ENCODE peak calls at places on chromosome 16, in eight cellular contexts. One of them, this sample, is unnamed.

GRCh38 chr16:60203525-60204124 is 1469.5 kb upstream of the GOT2 start:
- DNase-seq in GDM1: no peak
- DNase-seq in skeletal muscle cell: no peak
- DNase-seq in WTC11: no peak
- DNase-seq in ELR: peak; percentile 57
- DNase-seq in activated naive CD8-positive, alpha-beta T cell treated with anti-CD3 and anti-CD28 coated beads, Interleukin-2, amount 50 U/mL, for 16 hours: no peak
- DNase-seq in T follicular helper cell: no peak
- DNase-seq in NCI-H1436: no peak
- DNase-seq in this sample: no peak

GRCh38 chr16:11696266-11697012 is 28.2 kb downstream of the SNN start:
- DNase-seq in GDM1: no peak
- DNase-seq in T follicular helper cell: no peak
- DNase-seq in NCI-H1436: no peak
- DNase-seq in ELR: no peak
- DNase-seq in activated naive CD8-positive, alpha-beta T cell treated with anti-CD3 and anti-CD28 coated beads, Interleukin-2, amount 50 U/mL, for 16 hours: no peak
- DNase-seq in WTC11: no peak
- DNase-seq in skeletal muscle cell: no peak
- DNase-seq in this sample: no peak

GRCh38 chr16:1772362-1772907 is at the start of gene EME2:
- DNase-seq in GDM1: no peak
- DNase-seq in T follicular helper cell: peak; percentile 41
- DNase-seq in ELR: peak; percentile 76
- DNase-seq in activated naive CD8-positive, alpha-beta T cell treated with anti-CD3 and anti-CD28 coated beads, Interleukin-2, amount 50 U/mL, for 16 hours: no peak
- DNase-seq in WTC11: no peak
- DNase-seq in skeletal muscle cell: no peak
- DNase-seq in NCI-H1436: no peak
- DNase-seq in this sample: no peak

GRCh38 chr16:1377406-1378010 is 25.8 kb downstream of the GNPTG start:
- DNase-seq in activated naive CD8-positive, alpha-beta T cell treated with anti-CD3 and anti-CD28 coated beads, Interleukin-2, amount 50 U/mL, for 16 hours: no peak
- DNase-seq in skeletal muscle cell: no peak
- DNase-seq in GDM1: no peak
- DNase-seq in NCI-H1436: no peak
- DNase-seq in WTC11: no peak
- DNase-seq in T follicular helper cell: no peak
- DNase-seq in ELR: no peak
- DNase-seq in this sample: no peak

GRCh38 chr16:88868974-88869672 is 2.7 kb upstream of the PABPN1L start:
- DNase-seq in activated naive CD8-positive, alpha-beta T cell treated with anti-CD3 and anti-CD28 coated beads, Interleukin-2, amount 50 U/mL, for 16 hours: no peak
- DNase-seq in skeletal muscle cell: no peak
- DNase-seq in WTC11: no peak
- DNase-seq in NCI-H1436: no peak
- DNase-seq in GDM1: no peak
- DNase-seq in T follicular helper cell: no peak
- DNase-seq in ELR: no peak
- DNase-seq in this sample: no peak

GRCh38 chr16:19613834-19614233 is 58.3 kb downstream of the VPS35L start:
- DNase-seq in GDM1: no peak
- DNase-seq in skeletal muscle cell: no peak
- DNase-seq in ELR: peak; percentile 40
- DNase-seq in NCI-H1436: no peak
- DNase-seq in activated naive CD8-positive, alpha-beta T cell treated with anti-CD3 and anti-CD28 coated beads, Interleukin-2, amount 50 U/mL, for 16 hours: no peak
- DNase-seq in WTC11: no peak
- DNase-seq in T follicular helper cell: no peak
- DNase-seq in this sample: no peak

GRCh38 chr16:15510992-15511391 is 76.6 kb downstream of the BMERB1 start:
- DNase-seq in skeletal muscle cell: no peak
- DNase-seq in WTC11: no peak
- DNase-seq in T follicular helper cell: no peak
- DNase-seq in activated naive CD8-positive, alpha-beta T cell treated with anti-CD3 and anti-CD28 coated beads, Interleukin-2, amount 50 U/mL, for 16 hours: no peak
- DNase-seq in GDM1: no peak
- DNase-seq in ELR: no peak
- DNase-seq in NCI-H1436: no peak
- DNase-seq in this sample: no peak

GRCh38 chr16:52578007-52578828 is 31.3 kb upstream of the TOX3 start:
- DNase-seq in WTC11: no peak
- DNase-seq in activated naive CD8-positive, alpha-beta T cell treated with anti-CD3 and anti-CD28 coated beads, Interleukin-2, amount 50 U/mL, for 16 hours: no peak
- DNase-seq in NCI-H1436: no peak
- DNase-seq in ELR: no peak
- DNase-seq in skeletal muscle cell: no peak
- DNase-seq in T follicular helper cell: no peak
- DNase-seq in GDM1: no peak
- DNase-seq in this sample: peak; percentile 9

GRCh38 chr16:67177743-67178699 is 5.7 kb downstream of the MATCAP1 start:
- DNase-seq in GDM1: no peak
- DNase-seq in ELR: peak; percentile 34
- DNase-seq in WTC11: peak; percentile 93
- DNase-seq in skeletal muscle cell: no peak
- DNase-seq in activated naive CD8-positive, alpha-beta T cell treated with anti-CD3 and anti-CD28 coated beads, Interleukin-2, amount 50 U/mL, for 16 hours: no peak
- DNase-seq in NCI-H1436: peak; percentile 83
- DNase-seq in T follicular helper cell: peak; percentile 59
- DNase-seq in this sample: peak; percentile 58

This sample was measured in retina.